ENCODE peak calls at places on chromosome 16, in four cellular contexts. V is esophagus squamous epithelium, Q is sigmoid colon, E is prostate gland. W is an unnamed sample. For H3K4me1, the result is how much of the 10 kb centered on the place peaks cover.

GRCh38 chr16:4687946-4688673 is 5.3 kb upstream of the NUDT16L1 start:
- DNase-seq in V (no peak), E (no peak), Q (peak), W (no peak)

GRCh38 chr16:80852261-80852872 is 48.0 kb upstream of the CDYL2 start:
- DNase-seq in E (no peak), V (no peak), Q (no peak), W (no peak)

GRCh38 chr16:86668136-86668535 is 89.8 kb downstream of the FOXL1 start:
- DNase-seq in E (no peak), V (no peak), Q (no peak), W (no peak)

GRCh38 chr16:66275795-66276428 is 90.6 kb upstream of the CDH5 start:
- DNase-seq in V (no peak), E (no peak), Q (peak), W (peak)

GRCh38 chr16:48014349-48015135 is 141.3 kb downstream of the ABCC12 start:
- DNase-seq in E (no peak), V (no peak), Q (no peak), W (no peak)

GRCh38 chr16:84082110-84082509 is 34.6 kb downstream of the MBTPS1 start:
- DNase-seq in E (no peak), V (no peak), Q (no peak), W (no peak)

GRCh38 chr16:17225551-17225950 is 245.2 kb downstream of the XYLT1 start:
- DNase-seq in Q (no peak), E (no peak), V (no peak), W (no peak)

GRCh38 chr16:4506450-4506849 is 30.3 kb downstream of the HMOX2 start:
- DNase-seq in Q (peak), E (peak), V (no peak), W (peak)

GRCh38 chr16:10834130-10834529 is 15.5 kb upstream of the TVP23A start:
- DNase-seq in V (no peak), E (no peak), Q (no peak), W (no peak)

GRCh38 chr16:10181196-10182162 is 749 bp downstream of the GRIN2A start:
- DNase-seq in V (no peak), Q (peak), E (peak), W (peak)

GRCh38 chr16:82135844-82136243 is 34.2 kb downstream of the MPHOSPH6 start:
- DNase-seq in Q (no peak), E (no peak), V (no peak), W (no peak)

GRCh38 chr16:10625595-10626357 is 45.4 kb upstream of the EMP2 start:
- DNase-seq in Q (no peak), V (no peak), E (no peak), W (no peak)

GRCh38 chr16:24525970-24526559 is 13.3 kb upstream of the RBBP6 start:
- DNase-seq in Q (no peak), E (peak), V (no peak), W (peak)

GRCh38 chr16:59432934-59433333 is 698.8 kb upstream of the GOT2 start:
- DNase-seq in Q (no peak), E (no peak), V (no peak), W (no peak)

GRCh38 chr16:31016018-31016417 is 5.6 kb upstream of the STX1B start:
- DNase-seq in V (no peak), Q (no peak), E (no peak), W (no peak)

GRCh38 chr16:83015871-83016270 is 389.1 kb downstream of the CDH13 start:
- DNase-seq in V (no peak), Q (no peak), E (no peak), W (no peak)

GRCh38 chr16:56606688-56607618 is 1.4 kb upstream of the MT2A start:
- DNase-seq in E (peak), Q (peak), V (peak), W (peak)

GRCh38 chr16:70749006-70749678 is 51.8 kb downstream of the VAC14 start:
- DNase-seq in Q (no peak), E (peak), V (no peak), W (no peak)

GRCh38 chr16:20327444-20328041 is at the start of gene GP2:
- DNase-seq in V (no peak), E (peak), Q (no peak), W (no peak)

GRCh38 chr16:67421030-67421429 is 4.8 kb upstream of the ZDHHC1 start:
- DNase-seq in E (no peak), V (no peak), Q (no peak), W (no peak)

GRCh38 chr16:88763502-88764053 is 21.4 kb downstream of the PIEZO1 start:
- DNase-seq in Q (no peak), E (no peak), V (no peak), W (peak)

GRCh38 chr16:78606572-78606971 is 507.1 kb downstream of the WWOX start:
- DNase-seq in E (no peak), V (no peak), Q (no peak), W (no peak)

GRCh38 chr16:54027126-54027922 is 259.3 kb downstream of the IRX3 start:
- DNase-seq in V (no peak), E (no peak), Q (no peak), W (no peak)

GRCh38 chr16:30183961-30184429 is 593 bp downstream of the CORO1A start:
- DNase-seq in Q (peak), V (no peak), E (no peak), W (peak)

GRCh38 chr16:78065344-78065743 is 34.1 kb upstream of the WWOX start:
- DNase-seq in V (no peak), E (no peak), Q (no peak), W (no peak)

GRCh38 chr16:77043076-77043475 is 147.9 kb upstream of the MON1B start:
- DNase-seq in V (no peak), Q (no peak), E (no peak), W (no peak)

GRCh38 chr16:21653571-21653970 is 1.2 kb upstream of the IGSF6 start:
- DNase-seq in E (no peak), Q (no peak), V (no peak), W (no peak)

GRCh38 chr16:21654881-21655280 is 2.5 kb upstream of the IGSF6 start:
- DNase-seq in V (no peak), E (no peak), Q (no peak), W (no peak)

GRCh38 chr16:21649196-21649595 is 3.2 kb downstream of the IGSF6 start:
- DNase-seq in E (no peak), V (no peak), Q (no peak), W (no peak)

GRCh38 chr16:21650517-21650916 is 1.9 kb downstream of the IGSF6 start:
- DNase-seq in E (no peak), Q (no peak), V (no peak), W (no peak)

GRCh38 chr16:21652451-21652850 is at the start of gene IGSF6:
- DNase-seq in V (no peak), E (no peak), Q (no peak), W (peak)
- H3K4me3 ChIP-seq in V (no peak), E (no peak), Q (no peak), W (no peak)

DNA sequence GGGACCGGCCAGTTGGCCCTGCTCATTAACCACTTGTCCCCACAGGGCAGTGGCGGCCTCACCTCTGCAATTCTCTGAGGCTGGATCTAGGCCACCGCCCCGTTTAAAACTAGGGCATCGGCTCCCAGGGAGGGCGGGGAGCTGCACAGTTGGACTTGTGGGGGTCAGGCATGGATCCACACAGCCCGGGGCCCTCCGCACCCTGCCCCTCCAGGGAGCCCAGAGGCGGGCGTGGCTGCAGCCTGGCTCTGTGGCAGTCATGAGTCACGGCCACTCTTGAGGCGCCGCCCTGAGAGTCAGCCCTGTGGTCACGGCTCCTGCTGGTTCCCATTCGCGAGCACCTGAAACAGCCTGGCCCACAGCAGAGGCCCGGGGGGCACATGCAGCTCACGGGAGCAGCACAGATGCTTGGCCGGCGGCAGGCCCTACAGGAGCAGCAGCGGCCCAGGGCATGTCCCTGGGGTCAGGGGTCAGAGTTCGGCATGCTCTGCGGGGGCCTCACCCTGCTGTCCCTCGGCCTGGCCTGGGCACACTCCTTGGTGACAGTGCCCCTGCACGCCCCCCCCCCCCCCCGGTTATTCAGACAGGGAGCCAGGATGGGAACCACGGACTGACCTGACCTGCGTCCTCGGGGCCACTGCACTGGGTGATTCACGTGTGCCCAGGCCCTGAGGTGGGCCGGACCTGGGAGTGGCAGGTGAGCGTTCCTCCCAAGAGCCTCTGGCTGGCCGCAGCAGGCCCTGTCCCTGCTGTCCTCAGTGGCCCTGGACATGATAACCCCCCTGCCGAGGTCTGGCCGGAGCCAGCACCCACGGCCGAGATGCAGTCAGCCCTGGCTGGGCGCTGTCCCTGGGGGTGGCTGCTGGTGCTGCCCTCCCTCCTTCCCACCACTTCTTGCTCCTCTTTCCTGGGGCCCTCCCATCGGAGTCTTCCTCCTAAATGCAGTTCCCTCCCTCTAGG is 8.2 kb downstream of the CAPN15 start:
- DNase-seq in V (no peak), E (no peak), Q (no peak), W (no peak)
- TF ChIP-seq CTCF in V (no peak), E (no peak), Q (no peak), W (no peak)

DNA sequence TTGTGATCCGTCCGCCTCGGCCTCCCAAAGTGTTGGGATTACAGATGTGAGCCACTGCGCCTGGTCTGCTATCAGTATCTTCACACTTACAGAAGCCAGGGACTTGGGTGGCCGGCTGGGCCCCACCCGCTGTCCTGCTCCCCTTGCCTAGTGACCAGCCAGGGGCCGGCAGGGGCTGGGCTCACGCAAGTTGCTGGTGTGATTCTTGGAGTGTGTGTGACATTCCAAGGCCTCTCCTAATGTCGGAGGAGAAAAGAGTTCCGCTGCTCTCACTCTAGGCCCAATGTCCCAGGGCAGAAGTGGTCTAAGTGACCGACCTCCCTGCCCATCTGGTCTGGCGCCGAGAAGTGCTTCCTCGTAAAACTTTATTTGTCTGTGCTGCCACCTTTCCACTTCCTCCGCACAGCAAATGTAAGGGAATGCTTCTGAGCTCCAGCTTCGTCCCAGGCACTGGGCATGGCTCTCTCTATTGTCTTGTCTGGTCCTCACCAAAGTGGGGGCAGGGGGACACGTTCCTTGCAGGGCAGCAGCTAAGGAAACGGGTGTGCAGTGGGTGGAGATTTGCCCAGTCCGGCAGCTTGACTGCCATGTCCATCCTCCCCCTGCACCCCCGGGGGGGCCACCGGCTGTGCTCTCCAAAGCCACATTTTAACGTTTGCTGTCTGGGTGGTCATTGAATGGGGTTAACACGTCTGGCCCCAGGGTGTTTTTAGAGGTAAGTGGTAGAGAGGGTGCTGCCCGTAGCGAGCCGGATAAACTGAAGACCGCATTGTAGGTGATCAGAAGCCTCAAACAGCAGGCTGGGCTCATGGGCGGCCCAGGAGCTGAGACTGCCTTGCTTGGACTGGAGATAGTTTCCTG is 7.8 kb upstream of the GSE1 start:
- DNase-seq in E (no peak), V (no peak), Q (no peak), W (no peak)
- H3K4me1 ChIP-seq in E (under half), V (under half), Q (half or more), W (under half)

GRCh38 chr16:58109881-58110280 is 19.3 kb downstream of the CFAP20 start:
- DNase-seq in E (no peak), Q (no peak), V (no peak), W (no peak)
- H3K4me3 ChIP-seq in E (no peak), Q (no peak), V (no peak), W (no peak)

W was measured in lung.